ENCODE peak calls at places on chromosome 4, in six cellular contexts. Y is astrocyte of the spinal cord, A is left lung, W is heart right ventricle, Q is activated B cell treated with CpG ODN at 0.5 μM for 24 hours, L is tibial artery. K is an unnamed sample.

GRCh38 chr4:122119739-122120138 is 32.4 kb upstream of the BLTP1 start:
- DNase-seq in W (no peak), Q (no peak), Y (no peak), L (no peak), A (peak), K (no peak)

GRCh38 chr4:109977854-109978501 is 65.3 kb downstream of the EGF start:
- DNase-seq in Y (peak), Q (no peak), W (no peak), L (no peak), A (no peak), K (no peak)

GRCh38 chr4:15368906-15369305 is 58.9 kb upstream of the C1QTNF7 start:
- DNase-seq in L (no peak), Y (peak), A (no peak), Q (no peak), W (no peak), K (no peak)

GRCh38 chr4:2570551-2571222 is 34.2 kb downstream of the FAM193A start:
- DNase-seq in Y (no peak), L (no peak), A (no peak), Q (peak), W (peak), K (no peak)

GRCh38 chr4:152114562-152114961 is 353.8 kb upstream of the GATB start:
- DNase-seq in Q (no peak), L (no peak), Y (no peak), W (no peak), A (no peak), K (no peak)

GRCh38 chr4:103892616-103893015 is 172.8 kb upstream of the TACR3 start:
- DNase-seq in A (no peak), L (no peak), W (no peak), Y (no peak), Q (no peak), K (no peak)

GRCh38 chr4:8506373-8507250 is 66.0 kb downstream of the TRMT44 start:
- DNase-seq in Q (no peak), Y (peak), L (peak), A (no peak), W (peak), K (no peak)

GRCh38 chr4:127783026-127783769 is 1.1 kb downstream of the HSPA4L start:
- DNase-seq in Q (no peak), A (no peak), L (peak), W (peak), Y (peak), K (peak)

GRCh38 chr4:36230523-36230922 is 13.8 kb downstream of the ARAP2 start:
- DNase-seq in W (no peak), Q (no peak), Y (no peak), L (no peak), A (no peak), K (no peak)

GRCh38 chr4:140085062-140085622 is 68.8 kb downstream of the MAML3 start:
- DNase-seq in Q (no peak), A (no peak), W (no peak), Y (no peak), L (no peak), K (no peak)

GRCh38 chr4:137572647-137573046 is 40.4 kb upstream of the PCDH18 start:
- DNase-seq in Q (no peak), A (peak), W (no peak), Y (no peak), L (no peak), K (no peak)

GRCh38 chr4:188246488-188246887 is 107.2 kb downstream of the TRIML1 start:
- DNase-seq in Y (no peak), A (no peak), W (no peak), L (no peak), Q (no peak), K (no peak)

GRCh38 chr4:4842476-4843441 is 16.7 kb upstream of the MSX1 start:
- DNase-seq in L (no peak), Q (no peak), Y (no peak), A (peak), W (no peak), K (no peak)

GRCh38 chr4:14222630-14223029 is 595.1 kb upstream of the BOD1L1 start:
- DNase-seq in Q (no peak), A (no peak), L (no peak), W (peak), Y (no peak), K (no peak)

GRCh38 chr4:188918787-188919186 is 779.5 kb downstream of the TRIML1 start:
- DNase-seq in W (no peak), L (no peak), Q (no peak), Y (no peak), A (no peak), K (no peak)

GRCh38 chr4:40334591-40335507 is at the start of gene CHRNA9:
- DNase-seq in W (no peak), L (no peak), Q (no peak), Y (no peak), A (no peak), K (no peak)

GRCh38 chr4:176188654-176189053 is 6.7 kb downstream of the SPATA4 start:
- DNase-seq in Y (no peak), L (no peak), Q (no peak), A (no peak), W (no peak), K (no peak)

GRCh38 chr4:38606587-38606905 is 57.5 kb upstream of the KLF3 start:
- DNase-seq in Y (no peak), L (no peak), A (no peak), W (no peak), Q (no peak), K (no peak)
- TF ChIP-seq CTCF in Y (no peak), L (no peak), A (no peak), W (no peak), Q (no peak), K (no peak)

GRCh38 chr4:120924931-120925330 is 2.4 kb upstream of the PRDM5 start:
- DNase-seq in A (no peak), Q (no peak), Y (no peak), L (no peak), W (no peak), K (no peak)

GRCh38 chr4:120921456-120922389 is 803 bp downstream of the PRDM5 start:
- DNase-seq in A (peak), W (peak), Q (no peak), Y (peak), L (peak), K (peak)

GRCh38 chr4:120920666-120921065 is 1.9 kb downstream of the PRDM5 start:
- DNase-seq in A (no peak), Y (no peak), Q (no peak), W (no peak), L (no peak), K (no peak)

GRCh38 chr4:120923201-120923522 is 636 bp upstream of the PRDM5 start:
- DNase-seq in A (no peak), L (no peak), Q (no peak), W (no peak), Y (no peak), K (no peak)

GRCh38 chr4:120922390-120923200 is at the start of gene PRDM5:
- DNase-seq in Q (no peak), L (peak), Y (peak), W (peak), A (peak), K (peak)
- TF ChIP-seq CTCF in Q (no peak), L (no peak), Y (peak), W (no peak), A (no peak), K (peak)

DNA sequence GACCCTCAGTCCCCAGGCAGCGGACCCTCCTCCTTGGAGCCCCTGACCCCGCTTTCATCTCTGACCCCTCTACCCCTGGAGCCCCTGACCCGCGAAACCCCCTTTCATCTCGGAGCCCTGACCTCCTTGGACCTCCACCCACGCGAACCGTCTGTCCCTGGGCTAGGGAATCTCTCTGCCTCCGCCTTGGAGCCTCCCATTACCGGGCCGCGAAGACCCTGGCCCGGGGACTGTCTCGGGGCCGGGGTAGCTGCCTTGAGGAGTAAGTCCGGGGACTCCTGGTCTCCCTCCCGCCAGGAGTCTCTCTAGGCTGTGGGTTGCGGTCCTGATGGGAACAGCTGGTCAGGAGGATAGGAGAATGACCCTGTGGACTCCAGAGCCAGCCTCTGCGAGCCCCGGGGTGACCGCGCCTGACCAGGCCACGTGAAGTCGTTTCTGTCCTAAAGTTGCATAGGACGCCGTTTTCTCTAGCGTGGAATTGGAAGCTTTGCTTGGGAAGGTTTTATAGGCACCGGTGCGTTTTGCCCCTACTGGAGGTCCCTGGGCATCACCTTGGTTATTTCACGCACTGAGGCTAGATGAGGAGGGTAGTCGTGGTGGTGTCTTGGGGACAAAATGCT is 824 bp downstream of the TBC1D14 start:
- DNase-seq in A (peak), W (no peak), L (no peak), Q (no peak), Y (no peak), K (no peak)
- TF ChIP-seq CTCF in A (no peak), W (no peak), L (no peak), Q (no peak), Y (peak), K (peak)

DNA sequence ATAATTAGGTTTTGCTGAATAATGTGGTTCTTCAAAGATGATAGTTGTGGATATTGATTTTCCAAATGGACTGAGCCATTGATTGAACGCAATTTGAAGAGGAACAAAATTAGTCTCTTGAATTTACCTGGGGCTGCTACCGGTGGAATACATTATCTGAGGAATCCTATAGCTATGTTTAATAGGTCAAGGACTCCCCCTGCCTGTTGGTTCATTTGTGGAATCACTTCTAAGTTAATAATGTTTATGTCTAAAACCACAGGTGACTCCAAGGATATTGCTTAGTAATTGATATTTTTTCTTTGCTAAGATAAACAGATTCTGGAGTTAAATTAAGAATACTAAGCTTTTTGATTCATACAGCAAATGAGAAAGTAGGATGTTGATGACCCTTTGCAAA is 576.0 kb upstream of the PABPC4L start:
- DNase-seq in L (no peak), Y (peak), Q (no peak), A (no peak), W (no peak), K (no peak)
- TF ChIP-seq CTCF in L (no peak), Y (peak), Q (no peak), A (no peak), W (no peak), K (peak)

GRCh38 chr4:48290146-48290772 is 20.6 kb upstream of the TEC start:
- DNase-seq in A (no peak), Y (no peak), L (no peak), Q (no peak), W (no peak), K (no peak)
- TF ChIP-seq CTCF in A (peak), Y (peak), L (no peak), Q (no peak), W (peak), K (peak)

DNA sequence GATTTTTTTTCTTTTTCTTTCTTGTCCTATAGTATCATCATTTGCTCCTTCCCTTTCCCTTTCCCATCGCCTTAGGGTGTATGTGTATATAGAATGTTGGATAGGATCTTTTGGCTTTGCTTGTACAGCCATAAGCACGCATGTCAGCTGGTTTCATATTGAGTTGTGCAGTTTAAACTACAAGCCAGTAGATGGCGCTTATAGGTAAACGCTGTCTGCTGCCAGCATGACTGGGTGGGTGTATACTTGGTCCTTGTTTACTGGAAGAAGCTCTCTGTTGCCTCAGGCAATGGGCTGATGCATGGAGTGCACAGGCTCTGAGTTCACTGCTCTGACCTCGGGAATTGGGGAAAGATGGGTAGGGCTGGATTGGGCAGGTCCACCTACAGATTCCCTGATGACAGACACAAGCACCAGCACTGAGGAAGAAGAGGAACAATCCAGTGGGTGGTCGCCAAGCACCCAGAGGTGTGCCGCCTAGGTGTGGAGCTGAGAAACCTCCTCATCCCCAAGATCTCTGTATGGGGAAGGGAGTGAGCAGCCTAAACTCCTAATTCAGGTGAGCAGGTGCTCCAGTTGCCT is 831.5 kb downstream of the STIM2 start:
- DNase-seq in Y (peak), L (no peak), W (no peak), A (no peak), Q (no peak), K (no peak)
- TF ChIP-seq CTCF in Y (peak), L (no peak), W (peak), A (peak), Q (no peak), K (peak)

GRCh38 chr4:74969507-74970474 is 36.9 kb downstream of the PARM1 start:
- DNase-seq in A (no peak), Q (no peak), Y (no peak), L (no peak), W (peak), K (no peak)

GRCh38 chr4:74970577-74970976 is 37.7 kb downstream of the PARM1 start:
- DNase-seq in W (no peak), A (no peak), L (no peak), Y (no peak), Q (no peak), K (no peak)

GRCh38 chr4:74964311-74964710 is 31.4 kb downstream of the PARM1 start:
- DNase-seq in L (no peak), W (no peak), A (no peak), Y (no peak), Q (no peak), K (no peak)

GRCh38 chr4:74967324-74967723 is 34.4 kb downstream of the PARM1 start:
- DNase-seq in A (no peak), Q (no peak), W (no peak), L (no peak), Y (no peak), K (no peak)

DNA sequence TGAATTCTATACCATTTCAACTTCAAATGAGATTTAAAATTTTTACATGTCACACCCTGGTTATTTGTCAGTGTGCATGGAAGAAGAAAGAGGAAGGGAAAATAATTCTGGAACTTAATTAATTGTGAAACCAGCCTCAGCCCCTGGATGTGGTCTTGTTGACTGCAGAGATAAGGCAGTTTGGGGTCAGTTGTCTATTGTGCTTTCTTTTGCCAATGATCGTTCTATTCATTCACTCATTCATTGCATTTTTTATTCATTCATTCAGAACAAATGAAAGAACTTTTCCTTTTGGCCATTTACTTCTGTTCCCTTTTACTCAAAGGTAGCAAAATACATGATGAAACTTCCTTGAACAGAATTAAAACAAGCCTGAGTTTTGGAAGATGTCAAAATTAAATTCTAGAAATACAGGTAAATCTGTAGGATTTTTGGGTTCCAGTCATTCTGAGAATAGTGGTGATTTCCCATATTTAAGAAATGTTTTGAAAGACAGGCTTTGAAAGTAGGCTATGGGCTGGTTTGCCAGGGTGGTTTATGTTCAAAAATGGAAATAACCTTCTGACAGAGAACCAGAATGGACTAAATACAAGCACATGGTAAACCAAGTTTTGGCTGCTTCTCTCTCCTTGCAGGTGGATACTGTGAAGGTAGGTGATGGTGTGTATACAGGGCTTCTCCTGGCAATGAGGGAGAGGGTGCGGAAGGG is 35.7 kb downstream of the PARM1 start:
- DNase-seq in L (no peak), A (no peak), W (no peak), Q (no peak), Y (no peak), K (no peak)
- TF ChIP-seq CTCF in L (no peak), A (no peak), W (no peak), Q (no peak), Y (no peak), K (no peak)

K was measured in progenitor cell of endocrine pancreas.